ENCODE peak calls at places on chromosome 22, in seven cellular contexts. One of them, this sample, is unnamed.

GRCh38 chr22:24964441-24964840 is 11.9 kb downstream of the KIAA1671 start:
- DNase-seq in ovary: no peak
- DNase-seq in IMR-90: no peak
- DNase-seq in psoas muscle: no peak
- DNase-seq in cardiac muscle cell: no peak
- DNase-seq in tibial artery: no peak
- DNase-seq in thyroid gland: no peak
- DNase-seq in this sample: no peak

GRCh38 chr22:45933503-45934167 is 43.3 kb downstream of the WNT7B start:
- DNase-seq in ovary: no peak
- DNase-seq in tibial artery: no peak
- DNase-seq in thyroid gland: peak; percentile 51
- DNase-seq in psoas muscle: no peak
- DNase-seq in IMR-90: no peak
- DNase-seq in cardiac muscle cell: no peak
- DNase-seq in this sample: no peak

GRCh38 chr22:46063861-46064235 is 86.5 kb upstream of the PPARA start:
- DNase-seq in psoas muscle: no peak
- DNase-seq in IMR-90: no peak
- DNase-seq in cardiac muscle cell: no peak
- DNase-seq in thyroid gland: no peak
- DNase-seq in tibial artery: peak; percentile 66
- DNase-seq in ovary: peak; percentile 38
- DNase-seq in this sample: no peak

GRCh38 chr22:45977551-45978274 is 751 bp upstream of the WNT7B start:
- DNase-seq in psoas muscle: no peak
- DNase-seq in ovary: no peak
- DNase-seq in IMR-90: peak; percentile 22
- DNase-seq in cardiac muscle cell: peak; percentile 62
- DNase-seq in thyroid gland: peak; percentile 22
- DNase-seq in tibial artery: no peak
- DNase-seq in this sample: no peak

GRCh38 chr22:44811141-44811540 is 58.8 kb downstream of the ARHGAP8 start:
- DNase-seq in psoas muscle: no peak
- DNase-seq in thyroid gland: no peak
- DNase-seq in tibial artery: peak; percentile 33
- DNase-seq in IMR-90: no peak
- DNase-seq in cardiac muscle cell: no peak
- DNase-seq in ovary: no peak
- DNase-seq in this sample: no peak

GRCh38 chr22:21686193-21686608 is 20.4 kb downstream of the PPIL2 start:
- DNase-seq in ovary: no peak
- DNase-seq in psoas muscle: no peak
- DNase-seq in thyroid gland: no peak
- DNase-seq in tibial artery: peak; percentile 61
- DNase-seq in cardiac muscle cell: no peak
- DNase-seq in IMR-90: no peak
- DNase-seq in this sample: no peak

GRCh38 chr22:44595841-44596341 is 97.9 kb upstream of the RTL6 start:
- DNase-seq in ovary: no peak
- DNase-seq in cardiac muscle cell: no peak
- DNase-seq in thyroid gland: peak; percentile 12
- DNase-seq in tibial artery: no peak
- DNase-seq in psoas muscle: no peak
- DNase-seq in IMR-90: peak; percentile 42
- DNase-seq in this sample: no peak

GRCh38 chr22:22520020-22520656 is at the start of gene ZNF280A:
- DNase-seq in ovary: no peak
- DNase-seq in IMR-90: no peak
- DNase-seq in psoas muscle: no peak
- DNase-seq in tibial artery: no peak
- DNase-seq in thyroid gland: no peak
- DNase-seq in cardiac muscle cell: no peak
- DNase-seq in this sample: peak; percentile 25

GRCh38 chr22:33909075-33909458 is 11.2 kb downstream of the LARGE1 start:
- DNase-seq in thyroid gland: no peak
- DNase-seq in tibial artery: peak; percentile 71
- DNase-seq in cardiac muscle cell: no peak
- DNase-seq in ovary: peak; percentile 44
- DNase-seq in IMR-90: peak; percentile 84
- DNase-seq in psoas muscle: no peak
- DNase-seq in this sample: no peak

GRCh38 chr22:50140615-50141014 is 29.9 kb upstream of the PANX2 start:
- DNase-seq in tibial artery: peak; percentile 4
- DNase-seq in thyroid gland: no peak
- DNase-seq in psoas muscle: no peak
- DNase-seq in cardiac muscle cell: no peak
- DNase-seq in ovary: no peak
- DNase-seq in IMR-90: no peak
- DNase-seq in this sample: no peak

GRCh38 chr22:46084943-46085830 is 65.1 kb upstream of the PPARA start:
- DNase-seq in psoas muscle: peak; percentile 92
- DNase-seq in IMR-90: no peak
- DNase-seq in cardiac muscle cell: no peak
- DNase-seq in ovary: peak; percentile 88
- DNase-seq in tibial artery: peak; percentile 93
- DNase-seq in thyroid gland: peak; percentile 44
- DNase-seq in this sample: peak; percentile 72

GRCh38 chr22:22248878-22249277 is 4.3 kb downstream of the VPREB1 start:
- DNase-seq in ovary: no peak
- DNase-seq in psoas muscle: no peak
- DNase-seq in thyroid gland: no peak
- DNase-seq in cardiac muscle cell: no peak
- DNase-seq in IMR-90: no peak
- DNase-seq in tibial artery: no peak
- DNase-seq in this sample: no peak

GRCh38 chr22:49567894-49568750 is 259.6 kb downstream of the BRD1 start:
- DNase-seq in thyroid gland: no peak
- DNase-seq in cardiac muscle cell: no peak
- DNase-seq in IMR-90: no peak
- DNase-seq in psoas muscle: no peak
- DNase-seq in ovary: no peak
- DNase-seq in tibial artery: peak; percentile 42
- DNase-seq in this sample: no peak

GRCh38 chr22:43308451-43309235 is 34.5 kb downstream of the SCUBE1 start:
- DNase-seq in thyroid gland: peak; percentile 19
- DNase-seq in cardiac muscle cell: no peak
- DNase-seq in psoas muscle: no peak
- DNase-seq in ovary: no peak
- DNase-seq in IMR-90: peak; percentile 15
- DNase-seq in tibial artery: no peak
- DNase-seq in this sample: no peak

GRCh38 chr22:22144858-22145257 is 99.7 kb upstream of the VPREB1 start:
- DNase-seq in IMR-90: peak; percentile 24
- DNase-seq in tibial artery: no peak
- DNase-seq in thyroid gland: no peak
- DNase-seq in cardiac muscle cell: no peak
- DNase-seq in ovary: no peak
- DNase-seq in psoas muscle: no peak
- DNase-seq in this sample: no peak

GRCh38 chr22:39205344-39206021 is 39.3 kb downstream of the PDGFB start:
- DNase-seq in cardiac muscle cell: no peak
- DNase-seq in IMR-90: peak; percentile 78
- DNase-seq in ovary: no peak
- DNase-seq in tibial artery: peak; percentile 47
- DNase-seq in thyroid gland: no peak
- DNase-seq in psoas muscle: no peak
- DNase-seq in this sample: peak; percentile 77

GRCh38 chr22:43823353-43823908 is 11.3 kb upstream of the EFCAB6 start:
- DNase-seq in ovary: no peak
- DNase-seq in IMR-90: no peak
- DNase-seq in thyroid gland: no peak
- DNase-seq in psoas muscle: no peak
- DNase-seq in tibial artery: peak; percentile 31
- DNase-seq in cardiac muscle cell: no peak
- DNase-seq in this sample: no peak

GRCh38 chr22:28279888-28280287 is 360.8 kb upstream of the PITPNB start:
- DNase-seq in thyroid gland: no peak
- DNase-seq in ovary: no peak
- DNase-seq in tibial artery: no peak
- DNase-seq in cardiac muscle cell: no peak
- DNase-seq in IMR-90: peak; percentile 72
- DNase-seq in psoas muscle: no peak
- DNase-seq in this sample: no peak

GRCh38 chr22:28647216-28647615 is 32.4 kb downstream of the TTC28 start:
- DNase-seq in cardiac muscle cell: no peak
- DNase-seq in tibial artery: no peak
- DNase-seq in IMR-90: peak; percentile 51
- DNase-seq in ovary: no peak
- DNase-seq in psoas muscle: no peak
- DNase-seq in thyroid gland: no peak
- DNase-seq in this sample: no peak

DNA sequence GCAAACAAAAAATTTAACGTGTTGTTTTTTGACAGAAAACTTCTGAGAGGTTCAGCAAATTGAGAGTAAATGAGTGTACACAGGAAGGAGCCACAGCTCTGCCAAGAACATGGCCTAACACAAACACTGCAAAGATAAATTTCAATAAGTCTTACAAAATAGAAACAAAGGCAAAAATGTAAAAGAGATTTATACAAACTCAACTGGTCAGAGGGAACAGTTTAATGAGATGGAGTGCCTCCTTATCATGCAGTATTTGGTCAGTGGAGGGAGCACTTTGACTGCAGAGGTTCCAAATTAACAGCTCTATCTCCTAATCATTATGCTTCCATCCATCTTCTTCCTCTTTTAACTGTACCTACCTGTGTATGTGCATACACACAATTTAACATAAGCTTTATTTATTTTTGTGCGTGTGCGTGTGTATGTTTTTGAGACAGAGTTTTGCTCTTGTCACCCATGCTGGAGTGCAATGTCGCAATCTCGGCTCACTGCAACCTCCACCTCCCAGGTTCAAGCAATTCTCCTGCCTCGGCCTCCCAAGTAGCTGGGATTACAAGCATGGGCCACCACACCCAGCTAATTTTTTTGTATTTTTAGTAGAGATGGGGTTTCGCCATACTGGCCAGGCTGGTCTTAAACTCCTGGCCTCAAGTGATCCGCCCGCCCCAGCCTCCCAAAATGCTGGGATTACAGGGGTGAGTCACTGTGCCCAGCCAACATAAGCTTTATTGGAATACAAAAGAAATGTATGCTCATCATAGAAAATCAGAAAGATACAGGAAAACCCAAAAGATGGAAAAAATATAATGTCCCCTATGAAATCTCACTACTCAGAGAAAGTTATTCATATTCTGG is 111.9 kb downstream of the MRTFA start:
- DNase-seq in tibial artery: no peak
- DNase-seq in psoas muscle: no peak
- DNase-seq in cardiac muscle cell: no peak
- DNase-seq in ovary: no peak
- DNase-seq in IMR-90: peak; percentile 54
- DNase-seq in thyroid gland: no peak
- DNase-seq in this sample: no peak
- TF ChIP-seq CTCF in tibial artery: peak; percentile 17
- TF ChIP-seq CTCF in psoas muscle: no peak
- TF ChIP-seq CTCF in cardiac muscle cell: peak; percentile 39
- TF ChIP-seq CTCF in ovary: no peak
- TF ChIP-seq CTCF in IMR-90: peak; percentile 49
- TF ChIP-seq CTCF in thyroid gland: peak; percentile 20
- TF ChIP-seq CTCF in this sample: no peak

DNA sequence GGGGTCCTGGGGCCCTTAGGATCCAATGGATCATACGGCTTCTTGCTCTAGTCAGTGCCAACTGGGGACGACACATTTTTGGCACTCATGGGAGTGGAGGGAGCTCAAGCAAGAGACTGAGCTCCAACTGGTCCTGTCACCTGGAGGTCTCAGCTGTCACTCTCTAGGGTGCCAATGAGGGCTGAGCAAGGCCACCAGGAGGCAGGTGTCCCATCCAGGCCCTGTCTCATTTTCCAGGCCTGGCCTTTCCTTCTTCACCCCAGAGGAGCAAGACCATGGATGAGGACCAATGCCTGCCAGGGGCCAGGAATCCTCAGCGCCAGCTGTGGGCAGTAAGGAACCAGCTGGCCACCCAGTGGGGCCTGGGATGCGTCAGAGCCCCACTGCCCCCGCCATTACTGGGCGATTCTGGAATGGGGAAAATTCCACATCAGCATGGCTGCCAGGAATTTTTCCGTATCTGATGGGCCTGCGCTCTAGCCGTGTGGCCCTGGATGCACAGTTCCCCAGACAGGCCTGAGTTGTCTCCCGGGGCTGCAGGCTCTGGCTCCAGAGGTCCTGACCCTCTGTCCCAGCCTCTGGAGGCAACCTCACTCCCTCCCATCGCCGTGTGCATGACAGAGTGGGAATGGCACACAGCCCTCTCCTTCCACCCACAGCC is 676 bp upstream of the GAL3ST1 start:
- DNase-seq in cardiac muscle cell: no peak
- DNase-seq in tibial artery: peak; percentile 91
- DNase-seq in psoas muscle: no peak
- DNase-seq in ovary: no peak
- DNase-seq in thyroid gland: no peak
- DNase-seq in IMR-90: peak; percentile 70
- DNase-seq in this sample: no peak
- TF ChIP-seq CTCF in cardiac muscle cell: no peak
- TF ChIP-seq CTCF in tibial artery: no peak
- TF ChIP-seq CTCF in psoas muscle: no peak
- TF ChIP-seq CTCF in ovary: no peak
- TF ChIP-seq CTCF in thyroid gland: peak; percentile 15
- TF ChIP-seq CTCF in IMR-90: no peak
- TF ChIP-seq CTCF in this sample: no peak

GRCh38 chr22:23896166-23896522 is 2.0 kb downstream of the MIF start:
- DNase-seq in ovary: no peak
- DNase-seq in cardiac muscle cell: no peak
- DNase-seq in tibial artery: no peak
- DNase-seq in IMR-90: no peak
- DNase-seq in thyroid gland: no peak
- DNase-seq in psoas muscle: no peak
- DNase-seq in this sample: no peak

GRCh38 chr22:23893957-23894709 is at the start of gene MIF:
- DNase-seq in psoas muscle: peak; percentile 94
- DNase-seq in ovary: peak; percentile 96
- DNase-seq in cardiac muscle cell: peak; percentile 95
- DNase-seq in thyroid gland: peak; percentile 95
- DNase-seq in tibial artery: peak; percentile 97
- DNase-seq in IMR-90: peak; percentile 91
- DNase-seq in this sample: peak; percentile 99

GRCh38 chr22:23895599-23896144 is 1.5 kb downstream of the MIF start:
- DNase-seq in cardiac muscle cell: no peak
- DNase-seq in tibial artery: no peak
- DNase-seq in IMR-90: no peak
- DNase-seq in ovary: no peak
- DNase-seq in psoas muscle: no peak
- DNase-seq in thyroid gland: no peak
- DNase-seq in this sample: no peak

GRCh38 chr22:23893446-23893956 is 682 bp upstream of the MIF start:
- DNase-seq in IMR-90: no peak
- DNase-seq in ovary: no peak
- DNase-seq in cardiac muscle cell: no peak
- DNase-seq in psoas muscle: no peak
- DNase-seq in thyroid gland: no peak
- DNase-seq in tibial artery: no peak
- DNase-seq in this sample: no peak

GRCh38 chr22:23894710-23895598 is 771 bp downstream of the MIF start:
- DNase-seq in psoas muscle: peak; percentile 70
- DNase-seq in IMR-90: peak; percentile 63
- DNase-seq in thyroid gland: peak; percentile 96
- DNase-seq in cardiac muscle cell: peak; percentile 86
- DNase-seq in tibial artery: peak; percentile 82
- DNase-seq in ovary: peak; percentile 83
- DNase-seq in this sample: peak; percentile 93
- TF ChIP-seq CTCF in psoas muscle: peak; percentile 7
- TF ChIP-seq CTCF in IMR-90: peak; percentile 32
- TF ChIP-seq CTCF in thyroid gland: peak; percentile 34
- TF ChIP-seq CTCF in cardiac muscle cell: peak; percentile 30
- TF ChIP-seq CTCF in tibial artery: peak; percentile 7
- TF ChIP-seq CTCF in ovary: no peak
- TF ChIP-seq CTCF in this sample: no peak

GRCh38 chr22:36986242-36986821 is 32.9 kb downstream of the TST start:
- DNase-seq in thyroid gland: no peak
- DNase-seq in IMR-90: no peak
- DNase-seq in ovary: no peak
- DNase-seq in tibial artery: no peak
- DNase-seq in cardiac muscle cell: no peak
- DNase-seq in psoas muscle: no peak
- DNase-seq in this sample: peak; percentile 63
- TF ChIP-seq CTCF in thyroid gland: peak; percentile 20
- TF ChIP-seq CTCF in IMR-90: peak; percentile 43
- TF ChIP-seq CTCF in ovary: no peak
- TF ChIP-seq CTCF in tibial artery: peak; percentile 7
- TF ChIP-seq CTCF in cardiac muscle cell: peak; percentile 57
- TF ChIP-seq CTCF in psoas muscle: peak; percentile 55
- TF ChIP-seq CTCF in this sample: no peak

This sample was measured in lower leg skin.